ENCODE peak calls at places on chromosomes 7 and 10, in six cellular contexts. H is IMR-90, K is psoas muscle, V is dorsolateral prefrontal cortex, D is right atrium auricular region, Q is heart right ventricle. X is an unnamed sample.

GRCh38 chr7:4742051-4742573 is 33.3 kb upstream of the AP5Z1 start:
- DNase-seq in D (no peak), H (no peak), V (no peak), Q (no peak), K (no peak), X (no peak)

GRCh38 chr10:33010132-33011037 is 52.4 kb upstream of the ITGB1 start:
- DNase-seq in Q (no peak), V (no peak), H (peak), D (no peak), K (no peak), X (peak)

GRCh38 chr10:110353244-110354119 is 48.8 kb upstream of the SMNDC1 start:
- DNase-seq in V (peak), H (peak), D (no peak), K (no peak), Q (no peak), X (peak)

GRCh38 chr10:178208-178607 is 43.0 kb downstream of the ZMYND11 start:
- DNase-seq in V (no peak), Q (no peak), H (peak), D (no peak), K (no peak), X (peak)

GRCh38 chr10:110483633-110484032 is 14.1 kb upstream of the DUSP5 start:
- DNase-seq in H (no peak), D (no peak), V (no peak), K (no peak), Q (no peak), X (no peak)

GRCh38 chr10:16992611-16993119 is 136.9 kb downstream of the CUBN start:
- DNase-seq in D (no peak), K (no peak), V (no peak), H (no peak), Q (no peak), X (peak)

GRCh38 chr10:128468462-128468861 is 342.2 kb upstream of the MKI67 start:
- DNase-seq in D (no peak), H (no peak), Q (no peak), V (no peak), K (no peak), X (no peak)

GRCh38 chr7:28626629-28627262 is 214.4 kb downstream of the CREB5 start:
- DNase-seq in Q (no peak), K (no peak), H (peak), V (no peak), D (no peak), X (peak)

GRCh38 chr10:71084818-71085126 is 127.6 kb upstream of the UNC5B start:
- DNase-seq in Q (no peak), V (no peak), K (no peak), D (no peak), H (no peak), X (no peak)

GRCh38 chr10:102714621-102715455 is at the start of gene SFXN2:
- DNase-seq in V (no peak), K (no peak), D (peak), H (no peak), Q (peak), X (no peak)

GRCh38 chr10:102712843-102713242 is 1.4 kb downstream of the ARL3 start:
- DNase-seq in D (no peak), K (no peak), H (no peak), V (no peak), Q (no peak), X (no peak)

GRCh38 chr10:102712089-102712488 is 2.1 kb downstream of the ARL3 start:
- DNase-seq in Q (no peak), D (no peak), H (no peak), K (no peak), V (no peak), X (no peak)

GRCh38 chr10:102713814-102714620 is at the start of gene ARL3:
- DNase-seq in Q (peak), K (peak), H (peak), V (peak), D (peak), X (peak)

DNA sequence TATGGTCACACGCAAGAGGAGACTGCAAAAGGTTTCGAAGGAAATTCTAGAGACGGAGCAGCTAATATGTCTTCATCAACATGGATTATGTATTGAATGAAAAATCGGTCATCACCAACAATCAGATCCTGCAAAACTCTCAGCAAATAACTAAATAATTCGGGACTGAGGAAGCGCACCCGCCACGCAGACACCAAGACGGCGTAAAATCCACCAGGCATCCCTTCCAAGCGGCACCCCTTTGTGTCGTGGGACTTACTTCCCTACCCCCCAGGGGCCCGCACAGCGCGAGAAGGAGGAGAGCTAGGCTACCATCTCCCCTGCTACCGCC is 749 bp downstream of the ARL3 start:
- DNase-seq in V (no peak), Q (no peak), H (peak), D (no peak), K (no peak), X (no peak)
- H3K4me3 ChIP-seq in V (peak), Q (peak), H (peak), D (peak), K (peak), X (peak)

GRCh38 chr7:127904706-127905056 is 126.6 kb downstream of the LRRC4 start:
- DNase-seq in H (peak), V (no peak), K (no peak), Q (no peak), D (no peak), X (peak)

GRCh38 chr7:127901895-127902703 is 129.1 kb downstream of the LRRC4 start:
- DNase-seq in D (no peak), H (no peak), K (no peak), Q (no peak), V (no peak), X (peak)

GRCh38 chr7:127905491-127906330 is 125.5 kb downstream of the LRRC4 start:
- DNase-seq in V (no peak), K (no peak), D (no peak), Q (no peak), H (peak), X (peak)

GRCh38 chr7:127907110-127907509 is 124.1 kb downstream of the LRRC4 start:
- DNase-seq in K (no peak), Q (no peak), H (no peak), D (no peak), V (no peak), X (no peak)

DNA sequence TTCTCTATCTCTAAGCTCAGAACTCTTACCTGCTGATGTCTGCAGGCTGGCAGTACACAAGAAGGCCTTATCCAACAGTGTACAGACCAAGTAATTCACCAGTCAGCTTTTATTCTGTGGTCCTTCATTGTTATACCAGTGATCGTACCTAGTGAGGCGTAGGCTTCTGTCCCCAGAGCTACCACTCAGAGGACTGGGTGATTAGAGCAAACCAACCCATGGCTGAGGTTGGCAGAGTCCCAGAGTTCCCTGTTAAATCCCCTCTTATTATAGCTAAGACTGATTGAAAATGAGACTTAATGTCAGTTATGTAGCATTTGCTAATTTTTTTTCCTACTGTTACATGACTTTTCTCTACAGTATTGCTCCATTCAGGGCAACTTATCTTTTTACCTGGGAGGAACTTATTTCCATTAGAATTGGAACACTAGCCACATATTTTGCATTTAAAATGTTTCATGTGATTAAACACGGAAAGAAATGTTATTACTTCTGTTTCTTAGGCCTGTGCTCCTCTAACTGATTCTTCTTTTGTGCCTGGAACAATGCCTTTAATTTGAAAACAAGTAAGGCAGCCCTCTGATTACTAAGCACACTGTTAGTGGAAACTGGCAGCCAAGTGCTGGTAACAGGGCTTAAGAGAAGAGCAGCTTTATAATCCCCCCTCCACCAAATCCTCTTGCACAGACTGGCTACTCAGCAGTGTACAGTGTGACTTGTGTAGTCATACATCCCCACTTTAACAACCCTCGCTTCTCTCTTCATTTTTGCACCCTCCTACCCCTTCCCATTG is 127.1 kb downstream of the LRRC4 start:
- DNase-seq in K (no peak), V (no peak), D (no peak), H (no peak), Q (no peak), X (no peak)
- TF ChIP-seq CTCF in K (no peak), V (no peak), D (no peak), H (no peak), Q (no peak), X (no peak)

DNA sequence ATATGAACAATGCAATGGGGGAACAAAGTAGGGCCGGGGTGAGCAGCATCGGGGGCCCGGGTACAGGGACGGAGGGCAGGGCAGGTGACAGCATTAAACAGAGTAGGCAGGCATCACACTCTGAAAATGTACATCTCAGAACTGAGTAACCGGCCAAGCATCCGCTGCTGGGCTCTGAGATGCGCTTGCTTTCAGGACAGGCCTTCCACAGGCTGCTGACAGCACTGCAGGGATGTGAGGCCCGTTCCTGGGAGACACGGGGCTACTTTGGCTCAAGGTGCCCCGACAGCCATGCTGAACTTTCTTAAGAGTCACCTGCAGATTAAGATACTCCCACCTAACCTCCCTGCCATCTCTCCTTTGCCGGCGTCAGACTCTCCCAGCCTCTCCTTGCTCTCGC is 64.3 kb upstream of the FGFR2 start:
- DNase-seq in Q (no peak), H (no peak), K (no peak), V (no peak), D (no peak), X (no peak)
- H3K4me3 ChIP-seq in Q (no peak), H (no peak), K (no peak), V (no peak), D (no peak), X (no peak)

GRCh38 chr7:99325597-99326407 is at the start of gene ARPC1A:
- DNase-seq in K (peak), H (peak), Q (peak), D (peak), V (peak), X (peak)
- TF ChIP-seq CTCF in K (peak), H (peak), Q (no peak), D (no peak), V (peak), X (peak)

GRCh38 chr7:128240696-128241386 is at the start of gene LEP:
- DNase-seq in D (no peak), V (no peak), H (no peak), Q (no peak), K (no peak), X (no peak)
- H3K4me3 ChIP-seq in D (no peak), V (no peak), H (no peak), Q (no peak), K (no peak), X (no peak)